ENCODE peak calls at places on chromosomes 6 and 20, in seven cellular contexts. T, K, M, P, E, G and Q are unnamed samples.

GRCh38 chr6:117674503-117674902 is 766 bp upstream of the NUS1 start:
- DNase-seq in P (no peak), E (no peak), K (no peak), M (no peak), G (no peak), T (no peak), Q (peak)

GRCh38 chr6:143286280-143286795 is 164.2 kb downstream of the ADAT2 start:
- DNase-seq in M (no peak), K (no peak), G (no peak), P (no peak), T (no peak), E (no peak), Q (no peak)

GRCh38 chr20:56606174-56606945 is 22.7 kb upstream of the TFAP2C start:
- DNase-seq in K (no peak), P (no peak), G (no peak), M (no peak), T (no peak), E (no peak), Q (no peak)

GRCh38 chr6:31958412-31958740 is 395 bp downstream of the NELFE start:
- DNase-seq in G (no peak), E (no peak), K (no peak), P (no peak), T (no peak), M (no peak), Q (no peak)

GRCh38 chr20:2872304-2873009 is 824 bp upstream of the PTPRA start:
- DNase-seq in E (no peak), T (peak), P (no peak), M (peak), K (peak), G (peak), Q (peak)

GRCh38 chr6:105943514-105943913 is 142.6 kb upstream of the PRDM1 start:
- DNase-seq in E (no peak), P (no peak), M (no peak), G (no peak), T (no peak), K (no peak), Q (no peak)

GRCh38 chr20:53629436-53629835 is 35.8 kb upstream of the ZNF217 start:
- DNase-seq in P (no peak), K (no peak), G (no peak), T (no peak), E (no peak), M (no peak), Q (no peak)

GRCh38 chr6:104537185-104537584 is 322.5 kb downstream of the HACE1 start:
- DNase-seq in P (no peak), M (no peak), E (no peak), G (peak), K (no peak), T (no peak), Q (no peak)

GRCh38 chr6:167285077-167285770 is 5.9 kb upstream of the UNC93A start:
- DNase-seq in K (no peak), G (no peak), T (no peak), P (no peak), E (no peak), M (no peak), Q (no peak)

GRCh38 chr6:7052441-7052936 is 55.3 kb upstream of the RREB1 start:
- DNase-seq in T (no peak), K (no peak), G (peak), P (no peak), E (no peak), M (peak), Q (peak)

GRCh38 chr6:135576055-135576454 is 78.5 kb upstream of the AHI1 start:
- DNase-seq in M (peak), T (no peak), P (peak), G (peak), K (no peak), E (no peak), Q (no peak)

GRCh38 chr6:43229803-43230239 is 540 bp upstream of the DNPH1 start:
- DNase-seq in K (no peak), P (no peak), G (no peak), E (no peak), T (no peak), M (no peak), Q (no peak)

GRCh38 chr20:22341508-22341907 is 242.9 kb downstream of the FOXA2 start:
- DNase-seq in T (no peak), E (no peak), G (peak), K (no peak), M (no peak), P (no peak), Q (no peak)

GRCh38 chr6:137361701-137362100 is 132.5 kb downstream of the OLIG3 start:
- DNase-seq in G (peak), T (no peak), P (no peak), K (no peak), M (no peak), E (no peak), Q (no peak)

GRCh38 chr6:38427492-38428210 is 212.1 kb downstream of the BTBD9 start:
- DNase-seq in P (no peak), T (no peak), K (no peak), E (no peak), M (no peak), G (no peak), Q (no peak)

GRCh38 chr20:57851025-57851682 is 141.3 kb upstream of the PMEPA1 start:
- DNase-seq in K (no peak), E (no peak), M (no peak), G (no peak), P (no peak), T (no peak), Q (no peak)

GRCh38 chr20:63000036-63000435 is 6.7 kb downstream of the BHLHE23 start:
- DNase-seq in K (no peak), M (no peak), T (no peak), G (no peak), P (no peak), E (no peak), Q (no peak)

GRCh38 chr20:34712525-34713192 is 8.5 kb downstream of the TP53INP2 start:
- DNase-seq in T (no peak), P (no peak), G (no peak), K (no peak), M (no peak), E (no peak), Q (no peak)

GRCh38 chr20:48471734-48472408 is 355.9 kb downstream of the PREX1 start:
- DNase-seq in T (no peak), G (peak), K (no peak), E (no peak), P (no peak), M (no peak), Q (no peak)